ENCODE peak calls at places on chromosomes 12 and 14, in nine cellular contexts. One of them, this sample, is unnamed.

GRCh38 chr14:70698288-70698687 is 56.6 kb downstream of the TTC9 start:
- DNase-seq in posterior cingulate gyrus: no peak
- DNase-seq in hippocampal formation: no peak
- DNase-seq in mucosa of gallbladder: peak
- DNase-seq in brain microvascular endothelial cell: peak
- DNase-seq in left ventricle myocardium superior: peak
- DNase-seq in heart left ventricle: peak
- DNase-seq in skeletal muscle cell: no peak
- DNase-seq in frontal cortex: no peak
- DNase-seq in this sample: peak

GRCh38 chr12:43029971-43030370 is 440.4 kb upstream of the PRICKLE1 start:
- DNase-seq in posterior cingulate gyrus: no peak
- DNase-seq in hippocampal formation: no peak
- DNase-seq in mucosa of gallbladder: no peak
- DNase-seq in brain microvascular endothelial cell: peak
- DNase-seq in left ventricle myocardium superior: no peak
- DNase-seq in heart left ventricle: no peak
- DNase-seq in skeletal muscle cell: no peak
- DNase-seq in frontal cortex: no peak
- DNase-seq in this sample: no peak

GRCh38 chr14:57461777-57462320 is 31.8 kb downstream of the CCDC198 start:
- DNase-seq in posterior cingulate gyrus: no peak
- DNase-seq in hippocampal formation: no peak
- DNase-seq in mucosa of gallbladder: peak
- DNase-seq in brain microvascular endothelial cell: no peak
- DNase-seq in left ventricle myocardium superior: no peak
- DNase-seq in heart left ventricle: no peak
- DNase-seq in skeletal muscle cell: no peak
- DNase-seq in frontal cortex: no peak
- DNase-seq in this sample: no peak

GRCh38 chr12:102462803-102463499 is 17.4 kb downstream of the IGF1 start:
- DNase-seq in posterior cingulate gyrus: no peak
- DNase-seq in hippocampal formation: no peak
- DNase-seq in mucosa of gallbladder: no peak
- DNase-seq in brain microvascular endothelial cell: no peak
- DNase-seq in left ventricle myocardium superior: no peak
- DNase-seq in heart left ventricle: no peak
- DNase-seq in skeletal muscle cell: peak
- DNase-seq in frontal cortex: no peak
- DNase-seq in this sample: no peak

GRCh38 chr12:50104614-50105366 is 982 bp downstream of the GPD1 start:
- DNase-seq in posterior cingulate gyrus: no peak
- DNase-seq in hippocampal formation: no peak
- DNase-seq in mucosa of gallbladder: peak
- DNase-seq in brain microvascular endothelial cell: no peak
- DNase-seq in left ventricle myocardium superior: peak
- DNase-seq in heart left ventricle: no peak
- DNase-seq in skeletal muscle cell: no peak
- DNase-seq in frontal cortex: no peak
- DNase-seq in this sample: no peak

GRCh38 chr12:72017054-72017651 is 78.5 kb downstream of the TPH2 start:
- DNase-seq in posterior cingulate gyrus: peak
- DNase-seq in hippocampal formation: peak
- DNase-seq in mucosa of gallbladder: peak
- DNase-seq in brain microvascular endothelial cell: peak
- DNase-seq in left ventricle myocardium superior: peak
- DNase-seq in heart left ventricle: peak
- DNase-seq in skeletal muscle cell: peak
- DNase-seq in frontal cortex: peak
- DNase-seq in this sample: peak

GRCh38 chr14:51552768-51553426 is 98.8 kb upstream of the FRMD6 start:
- DNase-seq in posterior cingulate gyrus: no peak
- DNase-seq in hippocampal formation: no peak
- DNase-seq in mucosa of gallbladder: peak
- DNase-seq in brain microvascular endothelial cell: no peak
- DNase-seq in left ventricle myocardium superior: no peak
- DNase-seq in heart left ventricle: no peak
- DNase-seq in skeletal muscle cell: no peak
- DNase-seq in frontal cortex: no peak
- DNase-seq in this sample: no peak

GRCh38 chr14:67837011-67837624 is 17.5 kb downstream of the RAD51B start:
- DNase-seq in posterior cingulate gyrus: no peak
- DNase-seq in hippocampal formation: no peak
- DNase-seq in mucosa of gallbladder: peak
- DNase-seq in brain microvascular endothelial cell: peak
- DNase-seq in left ventricle myocardium superior: peak
- DNase-seq in heart left ventricle: peak
- DNase-seq in skeletal muscle cell: peak
- DNase-seq in frontal cortex: no peak
- DNase-seq in this sample: no peak

GRCh38 chr12:66107451-66107915 is 23.1 kb downstream of the LLPH start:
- DNase-seq in posterior cingulate gyrus: peak
- DNase-seq in hippocampal formation: peak
- DNase-seq in mucosa of gallbladder: peak
- DNase-seq in brain microvascular endothelial cell: peak
- DNase-seq in left ventricle myocardium superior: no peak
- DNase-seq in heart left ventricle: peak
- DNase-seq in skeletal muscle cell: peak
- DNase-seq in frontal cortex: peak
- DNase-seq in this sample: peak

This sample was measured in right cardiac atrium.